ENCODE peak calls at places on chromosomes 16 and 17, in seven cellular contexts. L is fibroblast of mammary gland; T is GM12878; F is effector memory CD4-positive, alpha-beta T cell; G is neural progenitor cell; K is epithelial cell of esophagus; V is bronchial epithelial cell. S is an unnamed sample.

GRCh38 chr16:14135704-14136103 is 64.6 kb downstream of the MRTFB start:
- DNase-seq in G (no peak), V (no peak), K (no peak), L (no peak), F (no peak), T (no peak), S (no peak)

GRCh38 chr17:64020068-64020766 is at the start of gene ICAM2:
- DNase-seq in F (peak; percentile 93), T (peak; percentile 90), K (no peak), V (no peak), L (no peak), G (no peak), S (no peak)

GRCh38 chr16:84806256-84806889 is 13.4 kb upstream of the CRISPLD2 start:
- DNase-seq in F (no peak), T (peak; percentile 13), K (no peak), V (no peak), L (peak; percentile 89), G (no peak), S (peak; percentile 90)

GRCh38 chr16:53282975-53283946 is 151.0 kb upstream of the RBL2 start:
- DNase-seq in K (peak; percentile 51), T (peak; percentile 3), G (peak; percentile 54), F (no peak), L (peak; percentile 57), V (peak; percentile 55), S (peak; percentile 65)

GRCh38 chr16:69451166-69451565 is 26.7 kb downstream of the CYB5B start:
- DNase-seq in V (no peak), T (no peak), G (no peak), L (no peak), F (no peak), K (no peak), S (no peak)

GRCh38 chr16:72847187-72848044 is 200.5 kb downstream of the ZFHX3 start:
- DNase-seq in T (no peak), F (no peak), V (peak; percentile 8), L (peak; percentile 38), K (peak; percentile 33), G (peak; percentile 66), S (peak; percentile 55)

GRCh38 chr17:82487898-82488297 is 29.4 kb downstream of the NARF start:
- DNase-seq in V (no peak), F (no peak), T (no peak), K (no peak), G (no peak), L (no peak), S (no peak)

GRCh38 chr16:65278874-65279273 is 157.0 kb upstream of the CDH11 start:
- DNase-seq in T (no peak), K (no peak), V (no peak), F (no peak), G (no peak), L (no peak), S (no peak)

GRCh38 chr17:8956521-8956920 is 9.0 kb downstream of the PIK3R5 start:
- DNase-seq in L (no peak), G (no peak), T (peak; percentile 92), F (no peak), V (no peak), K (no peak), S (no peak)

GRCh38 chr16:27671410-27671809 is 121.5 kb downstream of the KATNIP start:
- DNase-seq in V (peak; percentile 55), F (no peak), L (no peak), K (peak; percentile 62), G (no peak), T (no peak), S (no peak)

GRCh38 chr17:33964344-33964979 is 290.6 kb upstream of the CCL2 start:
- DNase-seq in K (no peak), F (no peak), G (no peak), T (peak; percentile 84), V (no peak), L (no peak), S (no peak)

GRCh38 chr16:84065536-84066132 is 23.0 kb upstream of the SLC38A8 start:
- DNase-seq in V (peak; percentile 61), L (peak; percentile 68), K (peak; percentile 67), F (no peak), T (no peak), G (peak; percentile 73), S (peak; percentile 74)

GRCh38 chr16:57742543-57742942 is 7.0 kb downstream of the KATNB1 start:
- DNase-seq in F (no peak), K (no peak), T (no peak), G (no peak), V (no peak), L (no peak), S (no peak)

GRCh38 chr17:80829166-80829813 is 162.4 kb upstream of the CHMP6 start:
- DNase-seq in L (no peak), K (no peak), G (no peak), F (no peak), T (no peak), V (no peak), S (no peak)

GRCh38 chr16:58506241-58507194 is 6.6 kb downstream of the NDRG4 start:
- DNase-seq in L (no peak), F (no peak), V (no peak), G (no peak), K (no peak), T (no peak), S (no peak)

GRCh38 chr17:32323784-32324590 is 18.0 kb downstream of the C17orf75 start:
- DNase-seq in K (peak; percentile 36), V (peak; percentile 26), L (no peak), G (peak; percentile 60), F (peak; percentile 9), T (no peak), S (no peak)

GRCh38 chr17:56594528-56595418 is 1.3 kb downstream of the NOG start:
- DNase-seq in K (peak; percentile 39), G (peak; percentile 63), L (peak; percentile 3), V (no peak), T (no peak), F (no peak), S (no peak)

GRCh38 chr16:2028620-2029220 is 2.0 kb downstream of the NHERF2 start:
- DNase-seq in L (no peak), V (no peak), T (no peak), K (no peak), G (no peak), F (no peak), S (no peak)

GRCh38 chr17:19741832-19742457 is 6.2 kb downstream of the ALDH3A1 start:
- DNase-seq in V (no peak), K (no peak), F (no peak), L (no peak), T (no peak), G (no peak), S (no peak)

GRCh38 chr17:58066409-58066808 is 16.8 kb upstream of the DYNLL2 start:
- DNase-seq in T (no peak), K (no peak), L (no peak), G (no peak), F (no peak), V (no peak), S (no peak)

GRCh38 chr17:5943232-5943631 is 126.9 kb upstream of the WSCD1 start:
- DNase-seq in G (no peak), T (no peak), V (no peak), L (no peak), F (no peak), K (no peak), S (no peak)

GRCh38 chr16:71670537-71670936 is 44.6 kb downstream of the MARVELD3 start:
- DNase-seq in K (no peak), V (no peak), F (no peak), G (no peak), L (no peak), T (no peak), S (no peak)

GRCh38 chr16:71669926-71670536 is 44.0 kb downstream of the MARVELD3 start:
- DNase-seq in F (no peak), G (no peak), V (no peak), L (no peak), K (no peak), T (no peak), S (no peak)

GRCh38 chr16:71673190-71673956 is 47.4 kb downstream of the MARVELD3 start:
- DNase-seq in G (no peak), L (no peak), T (no peak), V (no peak), F (no peak), K (no peak), S (no peak)

GRCh38 chr16:71671165-71671564 is 45.2 kb downstream of the MARVELD3 start:
- DNase-seq in T (no peak), K (no peak), F (no peak), L (no peak), G (no peak), V (no peak), S (no peak)

GRCh38 chr16:71672125-71672524 is 46.1 kb downstream of the MARVELD3 start:
- DNase-seq in F (no peak), V (no peak), K (no peak), T (no peak), G (peak; percentile 11), L (no peak), S (no peak)
- H3K4me3 ChIP-seq in F (no peak overlapping the region), V (no peak overlapping the region), K (no peak overlapping the region), T (no peak overlapping the region), G (no peak overlapping the region), L (no peak overlapping the region), S (no peak overlapping the region)

DNA sequence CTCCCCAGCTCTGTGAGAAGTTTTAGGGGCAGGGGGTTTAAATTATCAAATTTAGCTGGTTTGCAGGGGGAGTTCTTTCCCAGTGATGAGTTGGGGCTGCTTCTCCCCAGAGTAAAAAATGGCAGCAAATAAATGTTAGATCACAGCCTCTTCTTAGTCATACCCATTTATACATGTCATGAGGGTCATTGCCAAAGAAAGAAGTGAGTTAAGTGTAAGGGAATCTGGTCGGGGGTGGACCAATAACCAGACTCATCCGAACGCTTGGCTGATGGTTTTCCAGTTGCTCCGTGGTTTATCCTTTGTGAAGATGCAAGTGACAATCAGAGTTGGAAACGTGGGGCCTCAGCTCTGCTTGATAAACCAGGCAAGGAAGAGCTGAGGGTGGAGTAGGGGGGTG is 87.1 kb downstream of the PLXDC1 start:
- DNase-seq in L (peak; percentile 93), F (no peak), V (peak; percentile 35), G (no peak), T (no peak), K (peak; percentile 54), S (peak; percentile 32)
- H3K4me3 ChIP-seq in L (no peak overlapping the region), F (no peak overlapping the region), V (no peak overlapping the region), G (no peak overlapping the region), T (no peak overlapping the region), K (no peak overlapping the region), S (no peak overlapping the region)

DNA sequence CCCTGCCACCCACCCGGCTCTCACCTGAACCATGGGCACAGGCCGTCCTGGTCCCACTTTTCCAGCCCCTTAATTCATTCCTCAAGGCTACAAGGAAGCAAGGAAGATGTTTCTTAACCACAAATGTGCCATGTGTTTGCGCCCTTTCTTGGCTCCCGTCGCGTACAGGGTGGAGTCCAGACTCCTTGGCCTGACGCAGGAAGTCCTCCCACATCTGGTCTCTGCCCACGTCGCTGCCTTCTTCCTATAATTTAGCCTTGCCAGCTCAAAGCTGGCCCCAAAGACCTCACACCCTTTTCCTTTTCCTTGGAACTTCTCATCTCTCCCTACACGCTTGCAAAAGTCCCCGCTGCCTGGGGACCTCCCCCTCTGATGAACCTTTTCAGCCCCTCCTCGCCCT is 38.8 kb upstream of the BHLHA9 start:
- DNase-seq in V (no peak), F (no peak), K (no peak), L (peak; percentile 45), G (no peak), T (no peak), S (no peak)
- H3K4me3 ChIP-seq in V (no peak overlapping the region), F (no peak overlapping the region), K (no peak overlapping the region), L (no peak overlapping the region), G (no peak overlapping the region), T (no peak overlapping the region), S (no peak overlapping the region)

DNA sequence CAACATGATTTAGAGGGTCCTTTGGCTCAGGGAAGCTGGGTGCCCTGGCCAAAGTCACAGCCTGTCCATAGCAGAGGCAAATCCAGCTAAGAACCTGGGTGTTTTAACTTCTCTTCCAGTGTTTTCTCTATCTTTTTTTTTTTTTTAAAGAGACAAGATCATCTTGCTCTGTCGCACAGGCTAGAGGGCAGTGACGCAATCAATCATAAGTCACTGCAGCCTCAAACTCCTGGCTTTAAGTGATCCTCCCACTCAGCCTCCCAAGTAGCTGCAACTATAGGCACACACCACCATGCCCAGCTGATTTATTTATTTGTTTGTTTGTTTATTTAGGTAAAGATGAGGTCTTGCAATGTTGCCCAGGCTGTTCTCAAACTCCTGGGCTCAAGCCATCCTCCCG is 14.8 kb upstream of the GRIN2A start:
- DNase-seq in L (no peak), T (no peak), G (no peak), F (no peak), V (no peak), K (no peak), S (no peak)
- H3K4me3 ChIP-seq in L (no peak overlapping the region), T (no peak overlapping the region), G (no peak overlapping the region), F (no peak overlapping the region), V (no peak overlapping the region), K (no peak overlapping the region), S (no peak overlapping the region)